ENCODE peak calls at places on chromosomes 16 and 17, in four cellular contexts. L, E, U and V are unnamed samples.

GRCh38 chr17:60089097-60089844 is 10.6 kb upstream of the HEATR6 start:
- DNase-seq in E (no peak), U (no peak), L (no peak), V (peak; percentile 56)

GRCh38 chr17:64355536-64356303 is 34.9 kb downstream of the PECAM1 start:
- DNase-seq in U (no peak), E (no peak), L (no peak), V (no peak)

GRCh38 chr16:450800-451512 is 25.5 kb downstream of the RAB11FIP3 start:
- DNase-seq in E (no peak), U (no peak), L (no peak), V (no peak)

GRCh38 chr16:50574852-50575251 is 26.7 kb downstream of the NKD1 start:
- DNase-seq in U (no peak), L (no peak), E (no peak), V (no peak)

GRCh38 chr17:75153854-75154194 is 488 bp downstream of the JPT1 start:
- DNase-seq in E (peak; percentile 23), U (no peak), L (no peak), V (peak; percentile 19)

GRCh38 chr16:7605812-7606211 is 273.2 kb downstream of the RBFOX1 start:
- DNase-seq in E (no peak), U (no peak), L (no peak), V (no peak)

GRCh38 chr16:85448557-85449194 is 164.4 kb upstream of the GSE1 start:
- DNase-seq in L (no peak), E (peak; percentile 49), U (no peak), V (no peak)

GRCh38 chr16:53129281-53130192 is 74.7 kb downstream of the CHD9 start:
- DNase-seq in L (peak; percentile 65), U (peak; percentile 27), E (no peak), V (no peak)

GRCh38 chr17:78558181-78558850 is 18.9 kb downstream of the DNAH17 start:
- DNase-seq in U (no peak), L (peak; percentile 6), E (no peak), V (no peak)

GRCh38 chr17:32909787-32910369 is 18.1 kb upstream of the TMEM98 start:
- DNase-seq in U (peak; percentile 71), L (peak; percentile 82), E (peak; percentile 55), V (peak; percentile 79)
- TF ChIP-seq CTCF in U (peak; percentile 78), L (peak; percentile 86), E (peak; percentile 77), V (peak; percentile 75)

DNA sequence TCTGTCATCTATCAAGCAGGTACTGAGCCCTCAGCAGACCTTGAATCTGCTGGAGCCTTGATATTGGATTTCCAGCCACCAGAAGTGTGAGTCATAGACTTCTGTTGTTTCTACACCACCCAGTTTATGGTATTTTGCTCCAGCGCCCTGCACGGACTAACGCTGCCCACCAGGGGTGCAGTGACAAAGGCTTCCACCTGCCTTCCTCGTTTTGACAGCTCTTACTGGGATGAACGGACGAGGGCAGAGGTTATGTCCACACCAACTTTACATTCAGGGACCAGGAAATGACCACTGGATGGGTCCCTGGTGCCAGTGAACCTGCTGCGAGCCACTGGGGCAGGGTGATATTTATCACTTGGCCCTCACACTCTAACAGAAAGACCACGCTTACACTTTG is 66.6 kb upstream of the CBX4 start:
- DNase-seq in U (no peak), E (no peak), L (no peak), V (no peak)
- TF ChIP-seq CTCF in U (no peak), E (no peak), L (peak; percentile 22), V (no peak)

GRCh38 chr17:56935461-56935860 is 21.6 kb upstream of the TRIM25 start:
- DNase-seq in E (no peak), U (no peak), L (no peak), V (no peak)
- TF ChIP-seq CTCF in E (no peak), U (no peak), L (no peak), V (no peak)

GRCh38 chr17:43983196-43983514 is 21.3 kb upstream of the NAGS start:
- DNase-seq in E (no peak), U (no peak), L (no peak), V (no peak)

GRCh38 chr17:43984521-43984920 is 19.9 kb upstream of the NAGS start:
- DNase-seq in U (no peak), L (no peak), E (no peak), V (no peak)

GRCh38 chr17:43982171-43982570 is 22.3 kb upstream of the NAGS start:
- DNase-seq in E (no peak), U (no peak), L (no peak), V (no peak)

GRCh38 chr17:43986225-43986981 is 18.0 kb upstream of the NAGS start:
- DNase-seq in E (no peak), L (no peak), U (no peak), V (no peak)

DNA sequence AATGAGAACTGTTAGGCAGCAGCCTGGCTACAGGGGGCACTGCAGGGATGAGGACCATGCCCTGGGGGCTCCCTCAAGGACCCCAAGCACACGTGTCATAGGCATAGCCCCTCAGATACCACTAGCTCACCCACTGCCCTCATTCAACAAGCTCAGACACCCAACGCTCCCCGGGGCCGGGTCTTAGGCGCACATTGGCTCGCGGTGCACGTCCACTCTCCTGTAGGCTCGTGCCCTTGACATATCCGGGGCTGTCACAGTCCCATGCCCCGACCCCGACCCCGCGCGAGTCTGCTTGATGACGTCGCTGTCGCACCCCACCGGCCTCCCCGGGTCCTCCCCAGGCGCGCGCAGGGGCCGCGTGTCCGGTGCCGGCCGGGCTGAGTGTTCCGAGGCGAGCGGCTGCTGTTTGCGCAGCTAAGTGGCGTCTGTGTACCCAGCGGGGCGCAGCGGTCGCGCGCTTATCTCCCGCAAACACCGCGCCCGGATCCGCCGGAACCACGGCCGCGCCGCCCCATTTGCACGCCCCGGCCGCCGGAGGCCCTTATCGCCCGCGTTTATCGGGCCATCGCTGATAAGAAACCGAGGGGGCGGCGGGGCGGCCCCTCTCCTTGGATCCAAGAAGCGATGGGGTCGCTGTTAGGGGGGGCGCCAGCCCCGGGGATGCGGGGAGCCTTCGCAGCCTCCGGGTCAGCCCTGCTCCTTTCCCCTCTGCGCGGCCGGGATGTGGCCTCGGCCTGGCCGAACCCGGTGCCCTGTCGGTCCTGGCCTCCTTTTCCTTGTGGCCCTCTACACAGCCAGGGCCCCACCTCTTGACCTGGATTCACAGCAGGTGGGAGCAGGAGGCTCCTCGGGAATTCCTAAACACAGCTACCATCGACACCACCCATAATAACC is 20.7 kb upstream of the NAGS start:
- DNase-seq in E (no peak), L (no peak), U (no peak), V (no peak)
- TF ChIP-seq CTCF in E (no peak), L (peak; percentile 39), U (no peak), V (no peak)

GRCh38 chr16:6447046-6447445 is 885.6 kb upstream of the RBFOX1 start:
- DNase-seq in E (no peak), U (no peak), L (no peak), V (no peak)

GRCh38 chr16:6446370-6446769 is 886.3 kb upstream of the RBFOX1 start:
- DNase-seq in U (no peak), L (no peak), E (no peak), V (no peak)
- TF ChIP-seq CTCF in U (no peak), L (no peak), E (no peak), V (no peak)

GRCh38 chr16:17275989-17276530 is 194.7 kb downstream of the XYLT1 start:
- DNase-seq in L (no peak), U (no peak), E (no peak), V (no peak)
- TF ChIP-seq CTCF in L (no peak), U (no peak), E (no peak), V (no peak)

GRCh38 chr17:73247728-73248127 is 14.0 kb downstream of the CPSF4L start:
- DNase-seq in L (no peak), U (no peak), E (no peak), V (no peak)
- TF ChIP-seq CTCF in L (peak; percentile 22), U (peak; percentile 21), E (no peak), V (peak; percentile 31)

GRCh38 chr16:66923866-66924265 is 1.5 kb downstream of the RRAD start:
- DNase-seq in U (no peak), L (no peak), E (no peak), V (no peak)

GRCh38 chr16:66925322-66925840 is at the start of gene RRAD:
- DNase-seq in L (peak; percentile 29), U (peak; percentile 73), E (peak; percentile 70), V (no peak)

GRCh38 chr16:66923247-66923851 is 2.0 kb downstream of the RRAD start:
- DNase-seq in U (peak; percentile 78), L (peak; percentile 28), E (peak; percentile 73), V (no peak)

GRCh38 chr16:66926171-66926570 is 836 bp upstream of the RRAD start:
- DNase-seq in L (no peak), U (peak; percentile 78), E (no peak), V (no peak)

GRCh38 chr16:66924527-66925321 is 611 bp downstream of the RRAD start:
- DNase-seq in U (no peak), E (no peak), L (no peak), V (peak; percentile 83)
- TF ChIP-seq CTCF in U (no peak), E (peak; percentile 30), L (peak; percentile 10), V (peak; percentile 60)

DNA sequence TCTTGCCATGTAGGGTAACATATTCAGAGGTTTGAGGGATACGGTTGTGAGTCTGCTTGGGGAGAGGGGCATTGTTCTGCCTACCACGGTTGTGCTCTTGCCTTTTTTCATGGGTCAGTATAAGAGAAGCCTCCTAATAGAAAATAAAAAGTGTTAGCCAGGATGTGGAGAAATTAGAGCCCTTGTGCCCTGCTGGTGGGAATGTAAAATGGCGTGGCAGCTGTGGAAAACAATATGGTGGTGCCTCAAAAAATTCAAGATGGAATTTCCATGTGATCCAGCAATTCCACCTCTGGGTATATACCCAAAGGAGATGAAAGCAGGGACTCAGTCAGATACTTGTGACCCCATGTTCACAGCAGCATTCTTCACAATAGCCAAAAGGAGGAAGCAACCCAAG is 14.2 kb upstream of the LRRC75A start:
- DNase-seq in U (no peak), L (no peak), E (no peak), V (no peak)
- TF ChIP-seq CTCF in U (no peak), L (peak; percentile 24), E (no peak), V (no peak)

GRCh38 chr16:27859020-27859419 is 204.5 kb downstream of the GSG1L start:
- DNase-seq in E (no peak), L (no peak), U (no peak), V (no peak)
- TF ChIP-seq CTCF in E (no peak), L (no peak), U (no peak), V (no peak)